ENCODE peak calls at places on chromosome 22, in four cellular contexts. S is K562, N is SK-N-SH, W is HCT116. K is an unnamed sample.

GRCh38 chr22:42292726-42293520 is 22.5 kb upstream of the TCF20 start:
- DNase-seq in S (no peak), N (no peak), W (no peak), K (peak)

GRCh38 chr22:39110631-39111561 is 13.9 kb downstream of the APOBEC3H start:
- DNase-seq in S (no peak), N (peak), W (no peak), K (peak)

GRCh38 chr22:44842417-44842816 is 90.0 kb downstream of the ARHGAP8 start:
- DNase-seq in S (no peak), N (peak), W (no peak), K (no peak)

GRCh38 chr22:50039669-50040458 is 18.2 kb downstream of the TTLL8 start:
- DNase-seq in S (no peak), N (no peak), W (no peak), K (no peak)

GRCh38 chr22:32558681-32559355 is 84.2 kb downstream of the FBXO7 start:
- DNase-seq in S (no peak), N (no peak), W (peak), K (no peak)

GRCh38 chr22:50657925-50658324 is 14.7 kb upstream of the SHANK3 start:
- DNase-seq in S (no peak), N (peak), W (no peak), K (no peak)

GRCh38 chr22:43923631-43924548 is at the start of gene PNPLA3:
- DNase-seq in S (peak), N (peak), W (peak), K (peak)

GRCh38 chr22:31005535-31005934 is 36.5 kb downstream of the TUG1 start:
- DNase-seq in S (no peak), N (no peak), W (no peak), K (no peak)

GRCh38 chr22:38953577-38954413 is 3.6 kb upstream of the APOBEC3A start:
- DNase-seq in S (peak), N (no peak), W (no peak), K (no peak)

DNA sequence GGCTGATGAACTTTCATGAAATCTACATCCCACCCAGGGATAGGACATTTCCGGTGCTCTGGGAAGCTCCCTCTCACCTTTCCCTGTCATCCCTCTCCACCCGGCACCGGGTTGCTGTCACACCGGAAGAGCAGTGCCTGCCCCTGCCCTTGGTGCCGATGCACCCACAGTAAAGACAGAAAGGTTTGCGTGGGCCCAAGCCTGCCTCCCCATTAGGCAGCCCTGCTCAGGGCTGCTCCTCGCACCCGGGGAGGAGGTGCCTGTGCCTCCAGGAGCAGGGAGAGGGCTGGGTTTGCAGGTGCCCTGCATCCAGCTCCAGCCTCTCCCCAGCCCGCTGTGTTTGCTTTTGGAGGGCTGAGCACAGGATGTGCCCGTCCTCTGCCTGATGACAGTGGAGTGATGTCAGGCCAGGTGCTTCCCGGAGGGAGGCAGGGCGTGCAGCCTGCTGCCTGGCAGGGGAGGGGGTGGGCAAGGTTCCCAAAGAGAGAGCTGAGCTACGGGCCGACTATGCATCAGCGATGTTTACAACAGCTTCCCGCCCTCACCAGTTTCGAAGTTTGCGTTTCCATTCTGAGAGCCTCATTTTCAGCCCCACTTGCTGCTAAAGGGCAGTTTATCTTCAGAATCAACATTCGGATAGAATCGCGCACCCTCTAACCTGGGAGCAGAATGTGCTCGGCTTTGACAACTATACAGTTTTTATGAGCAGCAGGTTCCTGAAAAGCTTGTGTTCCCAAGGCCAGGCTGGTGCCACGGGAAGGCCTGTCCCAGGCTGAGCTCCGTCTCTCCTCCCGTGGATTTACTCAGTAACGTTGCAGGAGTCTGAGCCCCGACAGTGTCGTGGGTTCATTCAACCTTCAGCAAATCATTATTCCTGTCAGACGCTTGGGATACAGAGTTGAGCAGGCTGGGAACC is 83.2 kb upstream of the CLDN5 start:
- DNase-seq in S (peak), N (no peak), W (no peak), K (peak)
- TF ChIP-seq JUND in S (no peak), N (no peak), W (no peak), K (no peak)

GRCh38 chr22:34588893-34589545 is 476.9 kb upstream of the ISX start:
- DNase-seq in S (peak), N (no peak), W (no peak), K (no peak)

GRCh38 chr22:34592341-34592740 is 473.6 kb upstream of the ISX start:
- DNase-seq in S (no peak), N (no peak), W (no peak), K (no peak)

GRCh38 chr22:34587357-34588356 is 478.3 kb upstream of the ISX start:
- DNase-seq in S (no peak), N (no peak), W (no peak), K (no peak)
- TF ChIP-seq JUND in S (no peak), N (no peak), W (no peak), K (no peak)

DNA sequence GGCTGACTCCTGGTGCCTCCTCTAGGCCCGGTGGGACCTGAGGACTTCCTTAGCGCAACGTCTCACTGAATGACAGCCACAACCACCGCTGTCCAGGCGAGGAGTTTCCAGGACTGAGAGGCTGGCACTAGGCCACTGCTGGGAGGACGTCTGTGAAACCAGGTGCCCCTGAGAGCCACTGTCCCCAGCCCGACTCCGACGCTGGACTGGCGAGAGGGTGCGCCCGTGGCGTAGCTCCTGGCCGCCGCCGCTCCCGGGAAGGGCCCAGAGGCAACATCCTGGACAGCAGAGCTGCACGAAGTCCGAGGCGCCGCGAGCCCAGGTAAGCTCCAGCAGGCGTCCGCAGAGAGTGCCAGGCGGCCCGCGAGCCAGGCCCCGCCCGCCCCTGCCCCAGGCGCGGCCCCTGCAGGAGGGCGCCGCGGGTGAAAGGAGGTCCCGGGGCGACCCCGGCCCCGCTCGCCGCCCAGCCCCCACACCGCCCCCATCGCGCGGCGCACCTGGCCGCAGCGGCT is 525 bp downstream of the DGCR2 start:
- DNase-seq in S (peak), N (peak), W (no peak), K (peak)
- TF ChIP-seq JUND in S (no peak), N (no peak), W (no peak), K (no peak)

GRCh38 chr22:23113067-23113846 is 28.5 kb downstream of the RSPH14 start:
- DNase-seq in S (peak), N (peak), W (no peak), K (no peak)

GRCh38 chr22:23110922-23111527 is 30.8 kb downstream of the RSPH14 start:
- DNase-seq in S (peak), N (no peak), W (no peak), K (no peak)

GRCh38 chr22:23113847-23114720 is 27.7 kb downstream of the RSPH14 start:
- DNase-seq in S (peak), N (no peak), W (no peak), K (no peak)

GRCh38 chr22:23114721-23115020 is 27.1 kb downstream of the RSPH14 start:
- DNase-seq in S (no peak), N (no peak), W (no peak), K (no peak)

GRCh38 chr22:23112472-23113012 is 29.2 kb downstream of the RSPH14 start:
- DNase-seq in S (no peak), N (no peak), W (no peak), K (no peak)
- TF ChIP-seq JUND in S (no peak), N (no peak), W (no peak), K (no peak)

GRCh38 chr22:36334081-36334831 is 53.5 kb downstream of the MYH9 start:
- DNase-seq in S (peak), N (no peak), W (no peak), K (no peak)
- TF ChIP-seq JUND in S (no peak), N (no peak), W (no peak), K (no peak)

GRCh38 chr22:37621352-37621860 is 12.8 kb downstream of the GGA1 start:
- DNase-seq in S (no peak), N (no peak), W (no peak), K (no peak)
- TF ChIP-seq JUND in S (no peak), N (no peak), W (no peak), K (no peak)